ENCODE peak calls at places on chromosomes 1 and 21, in four cellular contexts. X, E, C and V are unnamed samples. For H3K27me3, the result is how much of the 10 kb centered on the place peaks cover.

GRCh38 chr1:232443372-232443771 is 186.6 kb downstream of the SIPA1L2 start:
- DNase-seq in X (no peak), E (no peak), C (no peak), V (no peak)

GRCh38 chr1:46393510-46393909 is 607 bp upstream of the FAAH start:
- DNase-seq in C (no peak), E (no peak), X (no peak), V (no peak)

GRCh38 chr1:92874987-92875386 is 43.1 kb downstream of the RPL5 start:
- DNase-seq in C (no peak), X (no peak), E (no peak), V (no peak)

GRCh38 chr21:43767980-43768867 is 7.9 kb downstream of the CSTB start:
- DNase-seq in C (peak), X (no peak), E (peak), V (no peak)

GRCh38 chr1:90823686-90824085 is 106.6 kb upstream of the BARHL2 start:
- DNase-seq in E (no peak), X (no peak), C (no peak), V (no peak)

GRCh38 chr1:92577251-92577895 is 90.6 kb upstream of the GFI1 start:
- DNase-seq in C (no peak), X (no peak), E (no peak), V (no peak)

GRCh38 chr1:59020151-59020997 is 236.5 kb upstream of the JUN start:
- DNase-seq in C (peak), E (peak), X (peak), V (no peak)

GRCh38 chr1:42815938-42816599 is 853 bp upstream of the ERMAP start:
- DNase-seq in C (peak), E (no peak), X (peak), V (peak)

GRCh38 chr1:209527993-209528392 is 55.5 kb upstream of the CAMK1G start:
- DNase-seq in C (peak), X (no peak), E (no peak), V (no peak)

GRCh38 chr1:37741130-37741529 is 23.8 kb downstream of the EPHA10 start:
- DNase-seq in C (peak), X (no peak), E (no peak), V (no peak)

GRCh38 chr1:29704430-29704829 is 468.1 kb downstream of the PTPRU start:
- DNase-seq in E (no peak), C (no peak), X (no peak), V (no peak)

GRCh38 chr1:29706936-29707335 is 470.6 kb downstream of the PTPRU start:
- DNase-seq in E (no peak), X (no peak), C (no peak), V (peak)

GRCh38 chr1:29700522-29700921 is 464.2 kb downstream of the PTPRU start:
- DNase-seq in C (no peak), X (no peak), E (no peak), V (no peak)

GRCh38 chr1:29707796-29708195 is 471.5 kb downstream of the PTPRU start:
- DNase-seq in C (no peak), E (no peak), X (no peak), V (no peak)

DNA sequence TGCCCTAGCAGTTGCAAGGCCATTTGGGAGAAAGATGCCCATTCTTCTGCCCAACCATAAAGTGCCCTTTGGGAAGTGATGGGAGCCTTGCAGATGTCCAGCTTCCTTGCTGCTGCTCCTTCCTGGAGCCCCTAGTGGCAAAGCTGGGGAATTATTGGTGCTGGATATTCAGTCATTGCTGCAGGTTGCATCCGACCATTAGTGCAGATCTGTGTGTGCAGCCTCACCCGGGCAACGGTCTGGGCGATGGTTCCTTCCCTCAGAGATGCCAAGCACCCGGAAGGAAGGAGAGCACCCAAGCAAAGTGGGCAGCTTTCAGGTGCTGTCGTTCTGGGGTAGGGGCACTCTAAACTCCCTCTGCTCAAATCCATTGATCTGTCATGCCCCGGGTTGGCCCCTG is 467.3 kb downstream of the PTPRU start:
- DNase-seq in X (no peak), C (peak), E (no peak), V (no peak)
- H3K27me3 ChIP-seq in X (under half), C (under half), E (under half), V (under half)

GRCh38 chr1:25355841-25356395 is 17.8 kb downstream of the TMEM50A start:
- DNase-seq in X (no peak), E (no peak), C (no peak), V (no peak)

GRCh38 chr1:25361901-25362300 is 23.8 kb downstream of the TMEM50A start:
- DNase-seq in E (no peak), X (no peak), C (no peak), V (no peak)

GRCh38 chr1:25356441-25356840 is 18.3 kb downstream of the TMEM50A start:
- DNase-seq in E (no peak), X (no peak), C (no peak), V (no peak)

GRCh38 chr1:25356848-25357247 is 18.7 kb downstream of the TMEM50A start:
- DNase-seq in C (no peak), E (no peak), X (no peak), V (no peak)

GRCh38 chr1:25360596-25361581 is 22.8 kb downstream of the TMEM50A start:
- DNase-seq in C (peak), X (no peak), E (no peak), V (no peak)
- H3K4me3 ChIP-seq in C (no peak), X (no peak), E (no peak), V (no peak)

GRCh38 chr1:3442331-3442730 is 12.1 kb upstream of the ARHGEF16 start:
- DNase-seq in X (no peak), C (no peak), E (no peak), V (no peak)
- H3K27me3 ChIP-seq in X (under half), C (under half), E (under half), V (under half)

GRCh38 chr1:95753382-95754016 is 519.5 kb downstream of the RWDD3 start:
- DNase-seq in E (no peak), X (no peak), C (no peak), V (no peak)

GRCh38 chr1:95752515-95753381 is 518.7 kb downstream of the RWDD3 start:
- DNase-seq in E (no peak), C (no peak), X (no peak), V (no peak)

GRCh38 chr1:95754412-95754811 is 520.4 kb downstream of the RWDD3 start:
- DNase-seq in E (no peak), X (no peak), C (no peak), V (no peak)
- H3K4me3 ChIP-seq in E (no peak), X (no peak), C (no peak), V (no peak)

GRCh38 chr1:225479996-225480720 is 52.3 kb upstream of the LBR start:
- DNase-seq in C (no peak), E (no peak), X (no peak), V (no peak)

GRCh38 chr1:225483818-225484656 is 56.2 kb upstream of the LBR start:
- DNase-seq in E (no peak), X (no peak), C (no peak), V (no peak)

GRCh38 chr1:225482489-225482950 is 54.7 kb upstream of the LBR start:
- DNase-seq in E (no peak), C (no peak), X (no peak), V (no peak)

GRCh38 chr1:225480825-225481434 is 53.1 kb upstream of the LBR start:
- DNase-seq in C (no peak), E (no peak), X (peak), V (peak)

DNA sequence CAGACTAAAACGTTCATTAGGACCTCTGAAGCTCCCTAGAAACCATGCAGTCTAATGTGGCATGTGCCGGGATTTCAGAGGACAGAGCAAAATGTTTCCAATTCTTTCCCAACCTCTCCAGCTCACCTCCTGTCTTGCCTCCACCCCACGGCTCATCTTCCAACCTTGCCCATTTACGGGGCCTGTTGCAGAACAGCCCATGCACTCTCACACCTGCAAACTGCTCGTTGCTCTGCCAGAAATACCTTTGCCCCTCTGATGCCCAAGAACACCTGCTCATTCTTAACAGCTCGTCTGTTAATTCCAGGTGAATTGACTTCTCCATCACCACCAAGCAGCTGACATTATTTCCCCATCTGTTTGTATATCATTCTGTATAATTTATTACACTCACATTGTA is 53.9 kb upstream of the LBR start:
- DNase-seq in X (no peak), C (no peak), E (no peak), V (no peak)
- H3K27me3 ChIP-seq in X (under half), C (under half), E (under half), V (under half)

GRCh38 chr1:223726380-223727001 is 14.2 kb downstream of the CAPN2 start:
- DNase-seq in X (peak), E (peak), C (peak), V (peak)
- H3K4me3 ChIP-seq in X (no peak), E (no peak), C (no peak), V (no peak)